ENCODE peak calls at places on chromosome 21, in six cellular contexts. E is stomach; W is endodermal cell; D is astrocyte of the cerebellum; V is CD8-positive, alpha-beta T cell; P is prostate gland. C is an unnamed sample.

GRCh38 chr21:42118121-42118795 is 47.1 kb downstream of the UMODL1 start:
- DNase-seq in V (no peak), E (no peak), W (no peak), P (no peak), D (no peak), C (no peak)

GRCh38 chr21:32806810-32807386 is 35.3 kb upstream of the PAXBP1 start:
- DNase-seq in V (no peak), D (peak), W (no peak), P (no peak), E (no peak), C (no peak)

GRCh38 chr21:36045993-36046392 is 14.3 kb downstream of the SETD4 start:
- DNase-seq in D (no peak), V (no peak), W (no peak), P (no peak), E (no peak), C (no peak)

GRCh38 chr21:35559881-35560280 is 500.4 kb downstream of the SETD4 start:
- DNase-seq in E (no peak), W (no peak), P (no peak), D (no peak), V (no peak), C (no peak)

GRCh38 chr21:33042812-33043211 is 17.1 kb downstream of the OLIG2 start:
- DNase-seq in W (no peak), V (no peak), D (peak), E (no peak), P (no peak), C (peak)

GRCh38 chr21:21029159-21029558 is 30.9 kb downstream of the NCAM2 start:
- DNase-seq in E (no peak), V (no peak), D (peak), P (no peak), W (no peak), C (no peak)

GRCh38 chr21:21324297-21324696 is 326.1 kb downstream of the NCAM2 start:
- DNase-seq in E (no peak), V (no peak), D (no peak), W (peak), P (no peak), C (no peak)

GRCh38 chr21:35996217-35996616 is 64.1 kb downstream of the SETD4 start:
- DNase-seq in E (no peak), W (no peak), V (no peak), P (no peak), D (no peak), C (no peak)

GRCh38 chr21:8991968-8992621 is 1529.3 kb upstream of the TPTE start:
- DNase-seq in W (no peak), P (no peak), D (no peak), V (no peak), E (no peak), C (no peak)

GRCh38 chr21:29817450-29817849 is 122.3 kb downstream of the GRIK1 start:
- DNase-seq in D (no peak), E (no peak), V (no peak), W (no peak), P (no peak), C (no peak)

GRCh38 chr21:36917487-36918158 is 48.8 kb downstream of the HLCS start:
- DNase-seq in V (no peak), D (no peak), W (peak), P (peak), E (peak), C (no peak)

DNA sequence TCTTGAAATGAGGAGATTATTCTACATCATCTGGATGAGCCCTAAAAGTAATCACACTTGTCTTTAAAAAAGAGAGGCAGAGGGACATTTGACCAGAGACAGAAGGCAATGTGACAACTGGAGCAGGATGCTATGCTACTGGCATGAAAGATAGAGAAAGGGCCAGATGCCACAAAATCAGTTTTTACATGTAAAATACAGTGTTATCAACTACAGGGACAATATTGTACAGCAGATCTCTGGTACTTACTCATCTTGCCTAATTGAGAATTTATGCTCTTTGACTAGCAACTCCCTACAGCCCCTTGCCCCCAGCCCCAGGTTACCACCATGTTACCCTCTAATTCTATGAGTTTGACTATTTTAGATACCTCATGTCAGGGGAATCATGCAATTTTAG is 633.4 kb downstream of the LTN1 start:
- DNase-seq in W (no peak), P (no peak), V (no peak), E (no peak), D (no peak), C (no peak)
- H3K4me3 ChIP-seq in W (no peak), P (no peak), V (no peak), E (no peak), D (no peak), C (no peak)

DNA sequence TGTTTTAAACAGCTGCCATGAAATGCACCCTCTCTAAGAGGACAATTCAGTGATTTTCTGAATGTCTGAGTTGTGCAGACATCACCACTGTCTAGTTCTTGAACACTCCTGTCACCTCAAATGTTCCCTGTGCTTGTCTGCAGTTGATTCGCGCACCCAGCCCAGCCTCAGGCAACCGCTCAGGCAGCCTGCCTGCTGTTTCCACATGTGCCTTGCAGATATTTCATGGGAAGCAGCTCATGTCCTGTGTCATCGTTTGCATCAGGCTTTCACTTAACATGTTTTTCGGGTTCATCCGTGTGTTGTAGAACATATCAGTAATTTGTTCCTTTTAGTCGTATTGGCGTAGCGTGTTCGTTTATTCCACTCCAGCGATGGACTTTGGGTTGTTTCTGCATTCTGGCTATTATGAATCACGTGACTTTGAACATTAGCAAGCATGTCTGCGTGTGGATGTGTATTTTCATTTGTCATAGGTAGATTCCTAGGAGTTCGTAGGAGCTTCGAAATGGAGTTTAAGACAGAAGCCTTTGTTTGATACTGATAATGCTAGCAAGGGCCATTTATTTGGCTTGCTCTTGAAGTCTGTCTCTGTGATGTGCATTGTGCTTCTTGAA is 12.1 kb downstream of the ADARB1 start:
- DNase-seq in V (no peak), E (no peak), D (no peak), P (no peak), W (no peak), C (no peak)
- H3K4me3 ChIP-seq in V (peak), E (no peak), D (no peak), P (no peak), W (no peak), C (no peak)

GRCh38 chr21:31372176-31372765 is 28.2 kb upstream of the TIAM1 start:
- DNase-seq in V (no peak), D (no peak), W (peak), P (no peak), E (no peak), C (no peak)

GRCh38 chr21:31371715-31372114 is 27.7 kb upstream of the TIAM1 start:
- DNase-seq in E (no peak), D (no peak), V (no peak), P (no peak), W (peak), C (no peak)

GRCh38 chr21:31374430-31374829 is 30.4 kb upstream of the TIAM1 start:
- DNase-seq in V (no peak), E (no peak), P (no peak), W (peak), D (no peak), C (no peak)

GRCh38 chr21:31370281-31370892 is 26.3 kb upstream of the TIAM1 start:
- DNase-seq in D (no peak), W (peak), E (no peak), P (no peak), V (no peak), C (no peak)

GRCh38 chr21:31370893-31371652 is 27.0 kb upstream of the TIAM1 start:
- DNase-seq in W (peak), P (no peak), V (no peak), D (peak), E (no peak), C (no peak)
- H3K4me3 ChIP-seq in W (no peak), P (no peak), V (no peak), D (no peak), E (no peak), C (no peak)

GRCh38 chr21:15732290-15732995 is 2.7 kb downstream of the USP25 start:
- DNase-seq in V (no peak), E (no peak), D (no peak), P (no peak), W (no peak), C (no peak)

GRCh38 chr21:15731243-15731613 is 1.4 kb downstream of the USP25 start:
- DNase-seq in E (no peak), D (no peak), P (no peak), W (no peak), V (no peak), C (no peak)

GRCh38 chr21:15735409-15735808 is 5.6 kb downstream of the USP25 start:
- DNase-seq in V (no peak), P (no peak), W (no peak), E (no peak), D (no peak), C (no peak)

GRCh38 chr21:15730484-15731242 is 881 bp downstream of the USP25 start:
- DNase-seq in W (no peak), E (no peak), P (peak), D (no peak), V (no peak), C (no peak)

GRCh38 chr21:15732996-15733329 is 3.2 kb downstream of the USP25 start:
- DNase-seq in V (no peak), W (no peak), P (no peak), D (no peak), E (no peak), C (no peak)
- H3K4me3 ChIP-seq in V (peak), W (no peak), P (no peak), D (peak), E (peak), C (peak)

GRCh38 chr21:15797577-15798363 is 68.0 kb downstream of the USP25 start:
- DNase-seq in E (no peak), W (no peak), P (no peak), D (no peak), V (no peak), C (no peak)

GRCh38 chr21:15795533-15795932 is 65.8 kb downstream of the USP25 start:
- DNase-seq in E (no peak), D (no peak), V (no peak), W (no peak), P (no peak), C (no peak)

GRCh38 chr21:15804247-15804985 is 74.6 kb downstream of the USP25 start:
- DNase-seq in P (no peak), V (no peak), E (no peak), D (no peak), W (no peak), C (no peak)

GRCh38 chr21:15801352-15801863 is 71.6 kb downstream of the USP25 start:
- DNase-seq in P (no peak), V (no peak), E (no peak), W (no peak), D (no peak), C (no peak)
- H3K4me3 ChIP-seq in P (no peak), V (no peak), E (no peak), W (no peak), D (no peak), C (no peak)

GRCh38 chr21:39182484-39183271 is 573 bp downstream of the PSMG1 start:
- DNase-seq in V (peak), E (no peak), P (peak), W (no peak), D (no peak), C (no peak)

GRCh38 chr21:39182016-39182415 is 1.2 kb downstream of the PSMG1 start:
- DNase-seq in E (no peak), P (no peak), V (no peak), W (no peak), D (no peak), C (no peak)

GRCh38 chr21:39181205-39181818 is 1.9 kb downstream of the PSMG1 start:
- DNase-seq in E (no peak), D (no peak), V (no peak), W (no peak), P (no peak), C (no peak)

GRCh38 chr21:39183272-39184049 is at the start of gene PSMG1:
- DNase-seq in E (peak), W (peak), D (peak), V (peak), P (peak), C (peak)

GRCh38 chr21:39180429-39181019 is 2.7 kb downstream of the PSMG1 start:
- DNase-seq in W (no peak), D (no peak), V (no peak), E (no peak), P (no peak), C (no peak)
- H3K4me3 ChIP-seq in W (no peak), D (no peak), V (no peak), E (no peak), P (no peak), C (peak)

C was measured in HFF-Myc.